ENCODE peak calls at places on chromosomes 6 and 20, in six cellular contexts. H, F, Y, G, Q and A are unnamed samples.

GRCh38 chr6:85703359-85703758 is 60.7 kb upstream of the SYNCRIP start:
- DNase-seq in H (no peak), F (no peak), Y (no peak), G (peak), Q (no peak), A (no peak)

GRCh38 chr6:131780600-131780999 is 27.2 kb upstream of the ENPP1 start:
- DNase-seq in H (no peak), F (no peak), Y (no peak), G (no peak), Q (no peak), A (no peak)

GRCh38 chr6:10528170-10528981 is 7.2 kb downstream of the GCNT2 start:
- DNase-seq in H (no peak), F (no peak), Y (peak), G (peak), Q (no peak), A (peak)

GRCh38 chr6:139290787-139291294 is 957 bp downstream of the TXLNB start:
- DNase-seq in H (no peak), F (peak), Y (no peak), G (peak), Q (peak), A (peak)

GRCh38 chr20:8527998-8528397 is 395.9 kb downstream of the PLCB1 start:
- DNase-seq in H (no peak), F (no peak), Y (no peak), G (peak), Q (peak), A (peak)

GRCh38 chr20:59006167-59006863 is 739 bp downstream of the CTSZ start:
- DNase-seq in H (peak), F (peak), Y (peak), G (no peak), Q (no peak), A (no peak)

GRCh38 chr6:19697744-19698290 is 139.4 kb upstream of the ID4 start:
- DNase-seq in H (no peak), F (no peak), Y (no peak), G (peak), Q (peak), A (peak)

GRCh38 chr20:44689809-44690208 is 25.4 kb upstream of the CCN5 start:
- DNase-seq in H (no peak), F (no peak), Y (no peak), G (no peak), Q (no peak), A (no peak)

GRCh38 chr6:18280084-18280483 is 15.8 kb upstream of the DEK start:
- DNase-seq in H (no peak), F (no peak), Y (no peak), G (no peak), Q (no peak), A (no peak)

GRCh38 chr6:52317841-52318581 is 33.5 kb upstream of the MCM3 start:
- DNase-seq in H (no peak), F (no peak), Y (no peak), G (peak), Q (peak), A (peak)

GRCh38 chr6:33200234-33201146 is at the start of the genes RXRB and SLC39A7:
- DNase-seq in H (peak), F (peak), Y (peak), G (peak), Q (peak), A (peak)

GRCh38 chr6:45710304-45710821 is 305.3 kb downstream of the CLIC5 start:
- DNase-seq in H (no peak), F (no peak), Y (no peak), G (peak), Q (peak), A (no peak)

GRCh38 chr6:166736606-166737005 is 109.6 kb upstream of the RPS6KA2 start:
- DNase-seq in H (no peak), F (no peak), Y (peak), G (peak), Q (peak), A (peak)

DNA sequence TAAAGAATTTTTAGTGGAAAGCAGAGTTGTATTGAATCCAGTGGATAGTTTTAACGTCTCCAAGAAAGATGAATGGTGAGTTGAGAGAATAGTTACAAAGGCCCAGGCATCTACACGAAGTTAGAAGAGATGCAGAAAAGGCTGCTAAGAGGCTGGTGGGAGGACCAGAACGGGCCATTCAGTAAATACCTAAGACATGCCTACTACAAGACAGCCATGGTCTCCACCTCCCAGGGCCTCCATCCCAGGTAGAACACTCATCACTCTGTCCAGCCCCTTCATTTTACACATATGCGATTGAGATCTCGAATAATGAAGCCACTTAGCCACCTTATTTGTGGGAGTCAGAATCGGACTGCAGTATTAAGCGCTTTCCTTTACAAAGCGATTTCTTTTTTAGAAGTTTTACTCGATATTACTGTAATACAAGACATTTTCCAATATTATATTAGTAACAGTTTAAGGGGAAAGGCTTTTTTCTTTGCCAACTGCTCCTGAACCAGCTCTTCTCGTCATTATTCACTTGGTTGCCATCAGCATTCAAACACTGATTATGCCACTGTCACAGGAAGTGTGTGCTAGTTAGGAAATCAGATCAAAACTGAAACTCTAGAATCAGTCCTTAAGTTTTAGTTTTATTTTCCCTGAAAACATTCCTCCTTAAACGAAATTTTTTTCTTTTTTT is 1.6 kb downstream of the DYNLT1 start:
- DNase-seq in H (no peak), F (peak), Y (peak), G (no peak), Q (no peak), A (no peak)
- H3K4me3 ChIP-seq in H (peak), F (peak), Y (peak), G (peak), Q (peak), A (peak)

GRCh38 chr6:148700713-148701392 is 46.0 kb upstream of the UST start:
- DNase-seq in H (peak), F (no peak), Y (no peak), G (peak), Q (peak), A (peak)
- H3K4me3 ChIP-seq in H (peak), F (peak), Y (no peak), G (peak), Q (peak), A (peak)

GRCh38 chr20:14712302-14712739 is 374.9 kb upstream of the FLRT3 start:
- DNase-seq in H (no peak), F (no peak), Y (no peak), G (peak), Q (peak), A (peak)
- H3K4me3 ChIP-seq in H (no peak), F (no peak), Y (peak), G (no peak), Q (no peak), A (no peak)

GRCh38 chr6:137547186-137547585 is 53.0 kb upstream of the OLIG3 start:
- DNase-seq in H (no peak), F (no peak), Y (no peak), G (no peak), Q (no peak), A (no peak)
- H3K4me3 ChIP-seq in H (no peak), F (no peak), Y (no peak), G (no peak), Q (no peak), A (no peak)

GRCh38 chr6:148343028-148343374 is 363 bp downstream of the SASH1 start:
- DNase-seq in H (peak), F (no peak), Y (peak), G (no peak), Q (no peak), A (no peak)
- H3K4me3 ChIP-seq in H (peak), F (peak), Y (peak), G (peak), Q (peak), A (peak)

GRCh38 chr6:165662041-165662491 is 975 bp downstream of the PDE10A start:
- DNase-seq in H (peak), F (no peak), Y (peak), G (peak), Q (peak), A (peak)
- H3K4me3 ChIP-seq in H (peak), F (peak), Y (peak), G (peak), Q (peak), A (peak)